ENCODE peak calls at places on chromosomes 6 and 20, in five cellular contexts. E is colonic mucosa, F is AG04450, U is IMR-90, W is pancreas. K is an unnamed sample.

GRCh38 chr20:37575884-37576283 is 48.2 kb upstream of the BLCAP start:
- DNase-seq in W (no peak), E (no peak), F (no peak), U (no peak), K (no peak)

GRCh38 chr6:148525453-148525852 is 182.8 kb downstream of the SASH1 start:
- DNase-seq in F (no peak), W (no peak), E (no peak), U (peak; percentile 95), K (no peak)

GRCh38 chr6:100514603-100515002 is 49.9 kb upstream of the SIM1 start:
- DNase-seq in F (no peak), E (no peak), U (no peak), W (no peak), K (no peak)

GRCh38 chr6:111536888-111537287 is 53.9 kb upstream of the REV3L start:
- DNase-seq in W (no peak), F (no peak), E (peak; percentile 47), U (no peak), K (no peak)

GRCh38 chr20:38722708-38723068 is 1.6 kb upstream of the SLC32A1 start:
- DNase-seq in W (no peak), U (no peak), F (no peak), E (no peak), K (no peak)

GRCh38 chr6:128152551-128152950 is 251.7 kb upstream of the THEMIS start:
- DNase-seq in U (no peak), E (no peak), W (no peak), F (no peak), K (no peak)

GRCh38 chr6:22079788-22080187 is 217.0 kb downstream of the PRL start:
- DNase-seq in W (no peak), F (peak; percentile 56), E (no peak), U (peak; percentile 78), K (no peak)

GRCh38 chr6:106089981-106090380 is 3.8 kb downstream of the PRDM1 start:
- DNase-seq in U (peak; percentile 57), F (no peak), E (no peak), W (no peak), K (no peak)

GRCh38 chr20:50673146-50673830 is 18.1 kb downstream of the RIPOR3 start:
- DNase-seq in U (no peak), E (no peak), W (no peak), F (no peak), K (no peak)

GRCh38 chr6:47727391-47727790 is 29.0 kb downstream of the ADGRF4 start:
- DNase-seq in U (no peak), E (no peak), F (no peak), W (no peak), K (no peak)

GRCh38 chr6:10363911-10364310 is 51.0 kb downstream of the TFAP2A start:
- DNase-seq in F (no peak), U (no peak), W (no peak), E (no peak), K (no peak)

GRCh38 chr6:49720372-49720771 is 7.0 kb upstream of the CRISP2 start:
- DNase-seq in W (no peak), E (no peak), F (no peak), U (no peak), K (no peak)

GRCh38 chr6:106974999-106975698 is 620 bp upstream of the CD24 start:
- DNase-seq in F (no peak), U (no peak), W (peak; percentile 77), E (peak; percentile 67), K (no peak)

GRCh38 chr20:10924628-10925266 is 250.9 kb upstream of the JAG1 start:
- DNase-seq in E (no peak), W (no peak), U (peak; percentile 89), F (peak; percentile 84), K (no peak)

GRCh38 chr6:133680994-133681393 is 207.9 kb upstream of the TCF21 start:
- DNase-seq in W (no peak), E (no peak), F (no peak), U (no peak), K (no peak)

DNA sequence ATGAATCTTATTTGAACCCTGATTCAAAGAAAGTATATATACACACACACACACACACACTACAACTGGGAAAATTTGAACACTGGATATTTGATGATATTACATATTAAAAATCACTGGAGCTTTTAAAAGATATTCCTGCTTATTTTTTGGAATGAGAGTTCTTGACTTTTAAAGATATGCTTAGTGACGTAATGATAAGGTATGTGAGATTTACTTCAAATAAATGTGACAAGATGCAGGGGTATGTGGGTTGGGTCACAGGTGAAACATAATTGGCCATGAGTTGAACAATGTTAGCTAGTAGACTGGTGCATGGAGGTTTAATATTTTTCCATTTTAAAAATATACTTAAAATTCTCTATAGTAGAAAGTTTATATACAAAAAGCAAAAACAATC is 258.6 kb downstream of the CBLN4 start:
- DNase-seq in F (no peak), U (no peak), W (no peak), E (no peak), K (no peak)
- H3K9me3 ChIP-seq in F (peaks cover 11% of the 10 kb centered on the region), U (peaks cover 8% of the 10 kb centered on the region), W (no peaks in the 10 kb centered on the region), E (no peaks in the 10 kb centered on the region), K (no peaks in the 10 kb centered on the region)

GRCh38 chr20:46361811-46362210 is 44.6 kb downstream of the ELMO2 start:
- DNase-seq in E (no peak), F (no peak), U (no peak), W (no peak), K (no peak)

GRCh38 chr20:46364670-46365482 is 41.5 kb downstream of the ELMO2 start:
- DNase-seq in W (no peak), U (no peak), E (no peak), F (no peak), K (no peak)

GRCh38 chr20:46362931-46363872 is 43.2 kb downstream of the ELMO2 start:
- DNase-seq in F (no peak), U (no peak), E (no peak), W (no peak), K (no peak)

GRCh38 chr20:46365483-46366215 is 40.8 kb downstream of the ELMO2 start:
- DNase-seq in U (no peak), E (no peak), W (no peak), F (no peak), K (no peak)

DNA sequence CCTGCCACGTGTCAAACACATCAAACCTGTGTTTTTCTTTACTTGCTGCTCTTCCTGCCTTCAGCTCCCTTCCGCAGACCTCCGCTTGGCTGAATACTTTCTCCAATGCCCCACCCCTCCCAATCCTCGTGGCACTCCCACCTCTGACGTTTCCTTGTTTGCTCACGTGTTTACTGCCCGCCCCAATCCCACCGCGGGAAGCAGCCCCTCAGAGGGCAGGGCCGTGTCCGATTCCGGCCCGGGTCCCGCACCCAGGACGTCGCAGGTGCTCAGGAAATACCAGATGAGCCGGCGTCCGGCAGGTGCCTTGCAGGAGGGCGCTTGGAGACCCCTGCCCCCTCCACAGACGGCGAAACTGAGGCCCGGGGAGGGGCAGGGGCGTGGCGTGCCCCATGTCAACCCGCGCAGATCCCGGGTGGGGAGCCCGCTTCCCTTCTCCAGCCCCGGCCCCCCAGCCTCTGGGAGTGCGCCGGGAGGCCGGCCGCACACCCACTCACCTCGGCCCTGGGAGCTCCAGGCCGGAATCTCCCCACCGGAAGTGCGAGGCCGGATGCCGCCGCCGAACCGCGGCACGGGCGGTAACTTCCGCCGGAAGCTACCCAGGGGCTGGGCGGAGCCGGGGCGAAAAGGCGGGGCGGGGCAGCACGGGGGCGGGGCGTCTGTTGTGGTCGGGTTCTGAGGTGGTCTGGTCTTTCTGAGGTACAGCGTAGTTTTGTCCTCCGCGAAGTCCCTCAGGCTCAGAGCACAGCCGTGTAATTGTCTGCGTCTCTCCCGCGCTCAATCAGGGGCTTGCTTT is 42.3 kb downstream of the ELMO2 start:
- DNase-seq in W (peak; percentile 86), F (peak; percentile 80), E (peak; percentile 90), U (peak; percentile 91), K (peak; percentile 70)
- TF ChIP-seq CTCF in W (no peak), F (no peak), E (no peak), U (no peak), K (no peak)

GRCh38 chr20:8969062-8969694 is 99.7 kb upstream of the PLCB4 start:
- DNase-seq in W (no peak), E (no peak), U (no peak), F (no peak), K (no peak)

GRCh38 chr20:8967641-8968245 is 101.1 kb upstream of the PLCB4 start:
- DNase-seq in E (no peak), U (no peak), W (no peak), F (no peak), K (no peak)

GRCh38 chr20:8974009-8974708 is 94.7 kb upstream of the PLCB4 start:
- DNase-seq in U (no peak), E (no peak), F (no peak), W (no peak), K (no peak)

GRCh38 chr20:8972963-8973362 is 95.9 kb upstream of the PLCB4 start:
- DNase-seq in W (no peak), U (peak; percentile 14), F (no peak), E (no peak), K (no peak)

DNA sequence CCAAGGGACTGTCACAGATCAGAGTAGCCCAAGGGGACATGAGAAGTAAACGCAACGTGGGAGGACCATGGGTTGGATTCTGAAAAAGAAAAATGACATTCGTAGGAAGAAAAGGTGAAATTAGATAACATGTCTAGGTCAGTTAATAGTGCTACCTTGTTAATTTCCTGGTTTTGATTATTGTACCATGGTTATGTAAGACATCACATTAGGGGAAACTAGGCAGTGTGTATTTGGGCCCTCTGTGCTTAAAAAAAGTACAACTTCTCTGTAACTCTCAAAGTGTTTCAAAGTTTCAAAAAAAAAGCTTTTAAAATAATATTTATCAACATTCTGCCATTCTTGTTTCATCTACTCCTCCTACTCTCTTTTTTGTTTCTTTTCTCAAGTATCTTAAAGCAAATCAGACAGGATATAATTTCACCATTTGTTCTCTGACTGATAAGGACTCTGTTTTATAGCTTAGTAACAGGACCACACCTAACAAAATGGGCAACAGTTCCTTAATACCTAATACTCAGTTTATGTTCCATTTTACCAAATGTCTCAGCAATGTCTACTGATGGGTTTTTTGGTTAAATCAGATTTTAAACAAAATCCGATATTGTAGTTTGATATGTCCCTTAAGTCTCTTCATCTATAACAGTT is 97.1 kb upstream of the PLCB4 start:
- DNase-seq in F (no peak), W (no peak), E (no peak), U (no peak), K (no peak)
- H3K9me3 ChIP-seq in F (no peaks in the 10 kb centered on the region), W (no peaks in the 10 kb centered on the region), E (no peaks in the 10 kb centered on the region), U (peaks cover 3% of the 10 kb centered on the region), K (no peaks in the 10 kb centered on the region)

GRCh38 chr6:54519161-54519560 is 210.9 kb downstream of the TINAG start:
- DNase-seq in F (no peak), U (no peak), E (no peak), W (no peak), K (no peak)

GRCh38 chr6:54516331-54516730 is 208.1 kb downstream of the TINAG start:
- DNase-seq in F (no peak), E (no peak), U (no peak), W (no peak), K (no peak)

GRCh38 chr6:54515713-54516112 is 207.5 kb downstream of the TINAG start:
- DNase-seq in U (peak; percentile 4), F (no peak), E (no peak), W (no peak), K (no peak)

DNA sequence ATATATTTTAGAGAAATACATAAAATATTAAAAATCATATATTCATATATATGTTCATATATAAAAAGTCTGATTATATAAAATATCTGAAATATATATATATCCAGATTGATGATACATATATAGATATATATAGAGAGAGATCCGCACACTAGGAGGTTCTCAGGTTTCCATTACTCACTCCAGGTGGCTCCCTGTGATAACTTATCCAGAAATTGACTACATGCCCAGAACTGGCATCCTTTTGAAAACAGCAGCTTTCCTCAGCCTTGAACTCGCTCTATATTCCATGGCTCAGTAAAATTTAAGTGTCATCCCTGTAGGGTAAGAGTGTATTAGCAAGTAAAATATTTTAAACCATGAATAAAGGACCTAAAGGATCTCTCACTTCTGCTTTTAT is 206.8 kb downstream of the TINAG start:
- DNase-seq in E (no peak), W (no peak), F (no peak), U (peak; percentile 2), K (no peak)
- TF ChIP-seq CTCF in E (no peak), W (no peak), F (no peak), U (no peak), K (no peak)

K was measured in CD8-positive, alpha-beta T cell.